ENCODE peak calls at places on chromosomes 5 and 9, in six cellular contexts. M is midbrain; E is right cardiac atrium; W is spleen; O is stimulated activated CD8-positive, alpha-beta memory T cell treated with anti-CD3 and anti-CD28 coated beads, Interleukin-4, amount 100 ng/mL, for 24 hours; U is BE2C. D is an unnamed sample.

GRCh38 chr5:9156282-9156681 is 389.6 kb downstream of the SEMA5A start:
- DNase-seq in M (peak; percentile 69), O (no peak), U (no peak), W (no peak), E (no peak), D (peak; percentile 68)

GRCh38 chr5:57405984-57406383 is 76.6 kb downstream of the ACTBL2 start:
- DNase-seq in E (no peak), W (no peak), O (no peak), U (no peak), M (no peak), D (no peak)

GRCh38 chr9:20321683-20322082 is 300.6 kb downstream of the MLLT3 start:
- DNase-seq in O (no peak), U (no peak), E (no peak), M (no peak), W (no peak), D (no peak)

GRCh38 chr5:38384396-38384795 is 126.0 kb downstream of the EGFLAM start:
- DNase-seq in W (no peak), M (no peak), U (no peak), E (no peak), O (no peak), D (no peak)

GRCh38 chr5:8458038-8458383 is 589.1 kb downstream of the MTRR start:
- DNase-seq in W (no peak), E (peak; percentile 65), M (no peak), U (peak; percentile 29), O (no peak), D (peak; percentile 28)

GRCh38 chr5:178525906-178526732 is 64.1 kb downstream of the COL23A1 start:
- DNase-seq in E (no peak), O (no peak), U (no peak), W (peak; percentile 51), M (no peak), D (no peak)

GRCh38 chr9:91571036-91571435 is 147.4 kb upstream of the NFIL3 start:
- DNase-seq in U (no peak), W (no peak), O (no peak), E (no peak), M (no peak), D (no peak)

GRCh38 chr5:95815143-95815729 is 7.3 kb downstream of the GLRX start:
- DNase-seq in M (no peak), E (no peak), W (no peak), U (no peak), O (no peak), D (no peak)

GRCh38 chr9:976258-976804 is at the start of gene DMRT3:
- DNase-seq in W (no peak), M (no peak), E (no peak), U (no peak), O (no peak), D (no peak)

GRCh38 chr9:19939890-19940289 is 151.1 kb upstream of the SLC24A2 start:
- DNase-seq in U (no peak), E (no peak), W (no peak), M (no peak), O (no peak), D (no peak)

GRCh38 chr9:93807166-93808013 is 147.8 kb downstream of the BARX1 start:
- DNase-seq in U (no peak), O (no peak), E (no peak), M (no peak), W (peak; percentile 44), D (no peak)

GRCh38 chr5:169997736-169998284 is 17.5 kb upstream of the INSYN2B start:
- DNase-seq in O (no peak), E (no peak), W (no peak), U (no peak), M (no peak), D (no peak)

GRCh38 chr5:175709276-175709781 is 51.5 kb downstream of the HRH2 start:
- DNase-seq in E (no peak), O (no peak), U (no peak), M (no peak), W (peak; percentile 64), D (no peak)

GRCh38 chr9:111897831-111898144 is 1.2 kb downstream of the UGCG start:
- DNase-seq in E (no peak), U (no peak), W (no peak), O (no peak), M (no peak), D (no peak)

GRCh38 chr5:179912386-179912785 is 4.7 kb upstream of the TBC1D9B start:
- DNase-seq in E (no peak), W (peak; percentile 48), M (no peak), U (no peak), O (no peak), D (no peak)

GRCh38 chr9:110058304-110058953 is 149.5 kb downstream of the C9orf152 start:
- DNase-seq in U (peak; percentile 36), O (no peak), E (peak; percentile 59), W (no peak), M (peak; percentile 4), D (peak; percentile 54)

GRCh38 chr5:143065185-143065584 is 295.0 kb downstream of the ARHGAP26 start:
- DNase-seq in O (no peak), U (no peak), M (no peak), E (no peak), W (no peak), D (peak; percentile 37)

GRCh38 chr5:36600847-36601527 is 5.4 kb upstream of the SLC1A3 start:
- DNase-seq in E (no peak), U (no peak), M (peak; percentile 82), O (no peak), W (no peak), D (no peak)

D was measured in testis.